ENCODE peak calls at places on chromosome 13, in seven cellular contexts. One of them, this sample, is unnamed.

GRCh38 chr13:90696656-90697055 is 650.8 kb upstream of the MIR17HG start:
- DNase-seq in activated CD4-positive, CD25-positive, alpha-beta regulatory T cell: no peak
- DNase-seq in colonic mucosa: no peak
- DNase-seq in stimulated activated CD4-positive, alpha-beta T cell treated with anti-CD3 and anti-CD28 coated beads, Interleukin-15, amount 100 ng/mL, for 48 hours: no peak
- DNase-seq in substantia nigra: no peak
- DNase-seq in activated CD8-positive, alpha-beta T cell treated with anti-CD3 and anti-CD28 coated beads, Interleukin-2, amount 10 ng/mL, durations not matched to agents 7 days and 5 days: no peak
- DNase-seq in ovary: no peak
- DNase-seq in this sample: no peak

GRCh38 chr13:89749888-89750287 is 1597.6 kb upstream of the MIR17HG start:
- DNase-seq in activated CD4-positive, CD25-positive, alpha-beta regulatory T cell: no peak
- DNase-seq in colonic mucosa: no peak
- DNase-seq in stimulated activated CD4-positive, alpha-beta T cell treated with anti-CD3 and anti-CD28 coated beads, Interleukin-15, amount 100 ng/mL, for 48 hours: no peak
- DNase-seq in substantia nigra: no peak
- DNase-seq in activated CD8-positive, alpha-beta T cell treated with anti-CD3 and anti-CD28 coated beads, Interleukin-2, amount 10 ng/mL, durations not matched to agents 7 days and 5 days: no peak
- DNase-seq in ovary: no peak
- DNase-seq in this sample: no peak

GRCh38 chr13:43134896-43135295 is 111.5 kb downstream of the DNAJC15 start:
- DNase-seq in activated CD4-positive, CD25-positive, alpha-beta regulatory T cell: no peak
- DNase-seq in colonic mucosa: no peak
- DNase-seq in stimulated activated CD4-positive, alpha-beta T cell treated with anti-CD3 and anti-CD28 coated beads, Interleukin-15, amount 100 ng/mL, for 48 hours: no peak
- DNase-seq in substantia nigra: no peak
- DNase-seq in activated CD8-positive, alpha-beta T cell treated with anti-CD3 and anti-CD28 coated beads, Interleukin-2, amount 10 ng/mL, durations not matched to agents 7 days and 5 days: no peak
- DNase-seq in ovary: no peak
- DNase-seq in this sample: no peak

GRCh38 chr13:91242652-91243051 is 104.8 kb upstream of the MIR17HG start:
- DNase-seq in activated CD4-positive, CD25-positive, alpha-beta regulatory T cell: no peak
- DNase-seq in colonic mucosa: no peak
- DNase-seq in stimulated activated CD4-positive, alpha-beta T cell treated with anti-CD3 and anti-CD28 coated beads, Interleukin-15, amount 100 ng/mL, for 48 hours: no peak
- DNase-seq in substantia nigra: no peak
- DNase-seq in activated CD8-positive, alpha-beta T cell treated with anti-CD3 and anti-CD28 coated beads, Interleukin-2, amount 10 ng/mL, durations not matched to agents 7 days and 5 days: no peak
- DNase-seq in ovary: no peak
- DNase-seq in this sample: no peak

GRCh38 chr13:111568290-111568689 is 247.8 kb downstream of the TEX29 start:
- DNase-seq in activated CD4-positive, CD25-positive, alpha-beta regulatory T cell: no peak
- DNase-seq in colonic mucosa: no peak
- DNase-seq in stimulated activated CD4-positive, alpha-beta T cell treated with anti-CD3 and anti-CD28 coated beads, Interleukin-15, amount 100 ng/mL, for 48 hours: no peak
- DNase-seq in substantia nigra: no peak
- DNase-seq in activated CD8-positive, alpha-beta T cell treated with anti-CD3 and anti-CD28 coated beads, Interleukin-2, amount 10 ng/mL, durations not matched to agents 7 days and 5 days: no peak
- DNase-seq in ovary: no peak
- DNase-seq in this sample: no peak

GRCh38 chr13:74206061-74206561 is 71.9 kb upstream of the KLF12 start:
- DNase-seq in activated CD4-positive, CD25-positive, alpha-beta regulatory T cell: no peak
- DNase-seq in colonic mucosa: no peak
- DNase-seq in stimulated activated CD4-positive, alpha-beta T cell treated with anti-CD3 and anti-CD28 coated beads, Interleukin-15, amount 100 ng/mL, for 48 hours: no peak
- DNase-seq in substantia nigra: no peak
- DNase-seq in activated CD8-positive, alpha-beta T cell treated with anti-CD3 and anti-CD28 coated beads, Interleukin-2, amount 10 ng/mL, durations not matched to agents 7 days and 5 days: no peak
- DNase-seq in ovary: no peak
- DNase-seq in this sample: no peak

GRCh38 chr13:86725105-86725504 is 925.9 kb upstream of the SLITRK6 start:
- DNase-seq in activated CD4-positive, CD25-positive, alpha-beta regulatory T cell: no peak
- DNase-seq in colonic mucosa: no peak
- DNase-seq in stimulated activated CD4-positive, alpha-beta T cell treated with anti-CD3 and anti-CD28 coated beads, Interleukin-15, amount 100 ng/mL, for 48 hours: no peak
- DNase-seq in substantia nigra: no peak
- DNase-seq in activated CD8-positive, alpha-beta T cell treated with anti-CD3 and anti-CD28 coated beads, Interleukin-2, amount 10 ng/mL, durations not matched to agents 7 days and 5 days: no peak
- DNase-seq in ovary: no peak
- DNase-seq in this sample: no peak

GRCh38 chr13:51803018-51803417 is 945 bp downstream of the DHRS12 start:
- DNase-seq in activated CD4-positive, CD25-positive, alpha-beta regulatory T cell: no peak
- DNase-seq in colonic mucosa: peak; percentile 36
- DNase-seq in stimulated activated CD4-positive, alpha-beta T cell treated with anti-CD3 and anti-CD28 coated beads, Interleukin-15, amount 100 ng/mL, for 48 hours: no peak
- DNase-seq in substantia nigra: no peak
- DNase-seq in activated CD8-positive, alpha-beta T cell treated with anti-CD3 and anti-CD28 coated beads, Interleukin-2, amount 10 ng/mL, durations not matched to agents 7 days and 5 days: no peak
- DNase-seq in ovary: peak; percentile 57
- DNase-seq in this sample: no peak

GRCh38 chr13:104837756-104838155 is 1697.7 kb downstream of the EFNB2 start:
- DNase-seq in activated CD4-positive, CD25-positive, alpha-beta regulatory T cell: no peak
- DNase-seq in colonic mucosa: no peak
- DNase-seq in stimulated activated CD4-positive, alpha-beta T cell treated with anti-CD3 and anti-CD28 coated beads, Interleukin-15, amount 100 ng/mL, for 48 hours: no peak
- DNase-seq in substantia nigra: no peak
- DNase-seq in activated CD8-positive, alpha-beta T cell treated with anti-CD3 and anti-CD28 coated beads, Interleukin-2, amount 10 ng/mL, durations not matched to agents 7 days and 5 days: no peak
- DNase-seq in ovary: no peak
- DNase-seq in this sample: no peak

GRCh38 chr13:42654760-42655159 is 80.8 kb downstream of the TNFSF11 start:
- DNase-seq in activated CD4-positive, CD25-positive, alpha-beta regulatory T cell: no peak
- DNase-seq in colonic mucosa: no peak
- DNase-seq in stimulated activated CD4-positive, alpha-beta T cell treated with anti-CD3 and anti-CD28 coated beads, Interleukin-15, amount 100 ng/mL, for 48 hours: no peak
- DNase-seq in substantia nigra: no peak
- DNase-seq in activated CD8-positive, alpha-beta T cell treated with anti-CD3 and anti-CD28 coated beads, Interleukin-2, amount 10 ng/mL, durations not matched to agents 7 days and 5 days: no peak
- DNase-seq in ovary: no peak
- DNase-seq in this sample: no peak

GRCh38 chr13:40345149-40345514 is 321.3 kb downstream of the FOXO1 start:
- DNase-seq in activated CD4-positive, CD25-positive, alpha-beta regulatory T cell: no peak
- DNase-seq in colonic mucosa: no peak
- DNase-seq in stimulated activated CD4-positive, alpha-beta T cell treated with anti-CD3 and anti-CD28 coated beads, Interleukin-15, amount 100 ng/mL, for 48 hours: no peak
- DNase-seq in substantia nigra: no peak
- DNase-seq in activated CD8-positive, alpha-beta T cell treated with anti-CD3 and anti-CD28 coated beads, Interleukin-2, amount 10 ng/mL, durations not matched to agents 7 days and 5 days: no peak
- DNase-seq in ovary: no peak
- DNase-seq in this sample: no peak

GRCh38 chr13:43113603-43114002 is 90.2 kb downstream of the DNAJC15 start:
- DNase-seq in activated CD4-positive, CD25-positive, alpha-beta regulatory T cell: no peak
- DNase-seq in colonic mucosa: no peak
- DNase-seq in stimulated activated CD4-positive, alpha-beta T cell treated with anti-CD3 and anti-CD28 coated beads, Interleukin-15, amount 100 ng/mL, for 48 hours: no peak
- DNase-seq in substantia nigra: no peak
- DNase-seq in activated CD8-positive, alpha-beta T cell treated with anti-CD3 and anti-CD28 coated beads, Interleukin-2, amount 10 ng/mL, durations not matched to agents 7 days and 5 days: no peak
- DNase-seq in ovary: no peak
- DNase-seq in this sample: no peak

GRCh38 chr13:44758595-44759221 is 182.6 kb upstream of the TSC22D1 start:
- DNase-seq in activated CD4-positive, CD25-positive, alpha-beta regulatory T cell: no peak
- DNase-seq in colonic mucosa: peak; percentile 59
- DNase-seq in stimulated activated CD4-positive, alpha-beta T cell treated with anti-CD3 and anti-CD28 coated beads, Interleukin-15, amount 100 ng/mL, for 48 hours: peak; percentile 23
- DNase-seq in substantia nigra: no peak
- DNase-seq in activated CD8-positive, alpha-beta T cell treated with anti-CD3 and anti-CD28 coated beads, Interleukin-2, amount 10 ng/mL, durations not matched to agents 7 days and 5 days: no peak
- DNase-seq in ovary: no peak
- DNase-seq in this sample: peak; percentile 24

GRCh38 chr13:85261757-85262346 is 537.4 kb downstream of the SLITRK6 start:
- DNase-seq in activated CD4-positive, CD25-positive, alpha-beta regulatory T cell: no peak
- DNase-seq in colonic mucosa: no peak
- DNase-seq in stimulated activated CD4-positive, alpha-beta T cell treated with anti-CD3 and anti-CD28 coated beads, Interleukin-15, amount 100 ng/mL, for 48 hours: no peak
- DNase-seq in substantia nigra: no peak
- DNase-seq in activated CD8-positive, alpha-beta T cell treated with anti-CD3 and anti-CD28 coated beads, Interleukin-2, amount 10 ng/mL, durations not matched to agents 7 days and 5 days: no peak
- DNase-seq in ovary: no peak
- DNase-seq in this sample: no peak

GRCh38 chr13:93450226-93450625 is 223.6 kb downstream of the GPC6 start:
- DNase-seq in activated CD4-positive, CD25-positive, alpha-beta regulatory T cell: no peak
- DNase-seq in colonic mucosa: no peak
- DNase-seq in stimulated activated CD4-positive, alpha-beta T cell treated with anti-CD3 and anti-CD28 coated beads, Interleukin-15, amount 100 ng/mL, for 48 hours: no peak
- DNase-seq in substantia nigra: no peak
- DNase-seq in activated CD8-positive, alpha-beta T cell treated with anti-CD3 and anti-CD28 coated beads, Interleukin-2, amount 10 ng/mL, durations not matched to agents 7 days and 5 days: no peak
- DNase-seq in ovary: no peak
- DNase-seq in this sample: no peak

GRCh38 chr13:111654531-111654930 is 334.1 kb downstream of the TEX29 start:
- DNase-seq in activated CD4-positive, CD25-positive, alpha-beta regulatory T cell: no peak
- DNase-seq in colonic mucosa: no peak
- DNase-seq in stimulated activated CD4-positive, alpha-beta T cell treated with anti-CD3 and anti-CD28 coated beads, Interleukin-15, amount 100 ng/mL, for 48 hours: no peak
- DNase-seq in substantia nigra: no peak
- DNase-seq in activated CD8-positive, alpha-beta T cell treated with anti-CD3 and anti-CD28 coated beads, Interleukin-2, amount 10 ng/mL, durations not matched to agents 7 days and 5 days: no peak
- DNase-seq in ovary: no peak
- DNase-seq in this sample: no peak

GRCh38 chr13:80962855-80963254 is 621.9 kb upstream of the SPRY2 start:
- DNase-seq in activated CD4-positive, CD25-positive, alpha-beta regulatory T cell: no peak
- DNase-seq in colonic mucosa: no peak
- DNase-seq in stimulated activated CD4-positive, alpha-beta T cell treated with anti-CD3 and anti-CD28 coated beads, Interleukin-15, amount 100 ng/mL, for 48 hours: no peak
- DNase-seq in substantia nigra: no peak
- DNase-seq in activated CD8-positive, alpha-beta T cell treated with anti-CD3 and anti-CD28 coated beads, Interleukin-2, amount 10 ng/mL, durations not matched to agents 7 days and 5 days: no peak
- DNase-seq in ovary: no peak
- DNase-seq in this sample: no peak

GRCh38 chr13:98485561-98485960 is 91.3 kb downstream of the STK24 start:
- DNase-seq in activated CD4-positive, CD25-positive, alpha-beta regulatory T cell: no peak
- DNase-seq in colonic mucosa: no peak
- DNase-seq in stimulated activated CD4-positive, alpha-beta T cell treated with anti-CD3 and anti-CD28 coated beads, Interleukin-15, amount 100 ng/mL, for 48 hours: no peak
- DNase-seq in substantia nigra: no peak
- DNase-seq in activated CD8-positive, alpha-beta T cell treated with anti-CD3 and anti-CD28 coated beads, Interleukin-2, amount 10 ng/mL, durations not matched to agents 7 days and 5 days: no peak
- DNase-seq in ovary: no peak
- DNase-seq in this sample: no peak

GRCh38 chr13:40874138-40874776 is 84.8 kb downstream of the SLC25A15 start:
- DNase-seq in activated CD4-positive, CD25-positive, alpha-beta regulatory T cell: no peak
- DNase-seq in colonic mucosa: no peak
- DNase-seq in stimulated activated CD4-positive, alpha-beta T cell treated with anti-CD3 and anti-CD28 coated beads, Interleukin-15, amount 100 ng/mL, for 48 hours: no peak
- DNase-seq in substantia nigra: no peak
- DNase-seq in activated CD8-positive, alpha-beta T cell treated with anti-CD3 and anti-CD28 coated beads, Interleukin-2, amount 10 ng/mL, durations not matched to agents 7 days and 5 days: no peak
- DNase-seq in ovary: no peak
- DNase-seq in this sample: no peak

GRCh38 chr13:50133277-50133953 is 118.2 kb downstream of the KCNRG start:
- DNase-seq in activated CD4-positive, CD25-positive, alpha-beta regulatory T cell: no peak
- DNase-seq in colonic mucosa: no peak
- DNase-seq in stimulated activated CD4-positive, alpha-beta T cell treated with anti-CD3 and anti-CD28 coated beads, Interleukin-15, amount 100 ng/mL, for 48 hours: no peak
- DNase-seq in substantia nigra: no peak
- DNase-seq in activated CD8-positive, alpha-beta T cell treated with anti-CD3 and anti-CD28 coated beads, Interleukin-2, amount 10 ng/mL, durations not matched to agents 7 days and 5 days: no peak
- DNase-seq in ovary: no peak
- DNase-seq in this sample: no peak

GRCh38 chr13:110127986-110128511 is 178.9 kb downstream of the COL4A1 start:
- DNase-seq in activated CD4-positive, CD25-positive, alpha-beta regulatory T cell: no peak
- DNase-seq in colonic mucosa: no peak
- DNase-seq in stimulated activated CD4-positive, alpha-beta T cell treated with anti-CD3 and anti-CD28 coated beads, Interleukin-15, amount 100 ng/mL, for 48 hours: no peak
- DNase-seq in substantia nigra: no peak
- DNase-seq in activated CD8-positive, alpha-beta T cell treated with anti-CD3 and anti-CD28 coated beads, Interleukin-2, amount 10 ng/mL, durations not matched to agents 7 days and 5 days: no peak
- DNase-seq in ovary: no peak
- DNase-seq in this sample: no peak

GRCh38 chr13:41064493-41064892 is 3.2 kb downstream of the WBP4 start:
- DNase-seq in activated CD4-positive, CD25-positive, alpha-beta regulatory T cell: no peak
- DNase-seq in colonic mucosa: no peak
- DNase-seq in stimulated activated CD4-positive, alpha-beta T cell treated with anti-CD3 and anti-CD28 coated beads, Interleukin-15, amount 100 ng/mL, for 48 hours: no peak
- DNase-seq in substantia nigra: no peak
- DNase-seq in activated CD8-positive, alpha-beta T cell treated with anti-CD3 and anti-CD28 coated beads, Interleukin-2, amount 10 ng/mL, durations not matched to agents 7 days and 5 days: no peak
- DNase-seq in ovary: no peak
- DNase-seq in this sample: no peak

GRCh38 chr13:79307866-79308298 is 98.2 kb downstream of the RBM26 start:
- DNase-seq in activated CD4-positive, CD25-positive, alpha-beta regulatory T cell: no peak
- DNase-seq in colonic mucosa: no peak
- DNase-seq in stimulated activated CD4-positive, alpha-beta T cell treated with anti-CD3 and anti-CD28 coated beads, Interleukin-15, amount 100 ng/mL, for 48 hours: no peak
- DNase-seq in substantia nigra: no peak
- DNase-seq in activated CD8-positive, alpha-beta T cell treated with anti-CD3 and anti-CD28 coated beads, Interleukin-2, amount 10 ng/mL, durations not matched to agents 7 days and 5 days: no peak
- DNase-seq in ovary: peak; percentile 42
- DNase-seq in this sample: no peak

GRCh38 chr13:93227906-93228801 is 1.5 kb downstream of the GPC6 start:
- DNase-seq in activated CD4-positive, CD25-positive, alpha-beta regulatory T cell: no peak
- DNase-seq in colonic mucosa: peak; percentile 34
- DNase-seq in stimulated activated CD4-positive, alpha-beta T cell treated with anti-CD3 and anti-CD28 coated beads, Interleukin-15, amount 100 ng/mL, for 48 hours: no peak
- DNase-seq in substantia nigra: peak; percentile 38
- DNase-seq in activated CD8-positive, alpha-beta T cell treated with anti-CD3 and anti-CD28 coated beads, Interleukin-2, amount 10 ng/mL, durations not matched to agents 7 days and 5 days: no peak
- DNase-seq in ovary: peak; percentile 59
- DNase-seq in this sample: no peak

GRCh38 chr13:111502957-111503356 is 182.5 kb downstream of the TEX29 start:
- DNase-seq in activated CD4-positive, CD25-positive, alpha-beta regulatory T cell: no peak
- DNase-seq in colonic mucosa: no peak
- DNase-seq in stimulated activated CD4-positive, alpha-beta T cell treated with anti-CD3 and anti-CD28 coated beads, Interleukin-15, amount 100 ng/mL, for 48 hours: no peak
- DNase-seq in substantia nigra: no peak
- DNase-seq in activated CD8-positive, alpha-beta T cell treated with anti-CD3 and anti-CD28 coated beads, Interleukin-2, amount 10 ng/mL, durations not matched to agents 7 days and 5 days: no peak
- DNase-seq in ovary: no peak
- DNase-seq in this sample: no peak

GRCh38 chr13:68190826-68191225 is 960.7 kb upstream of the PCDH9 start:
- DNase-seq in activated CD4-positive, CD25-positive, alpha-beta regulatory T cell: no peak
- DNase-seq in colonic mucosa: no peak
- DNase-seq in stimulated activated CD4-positive, alpha-beta T cell treated with anti-CD3 and anti-CD28 coated beads, Interleukin-15, amount 100 ng/mL, for 48 hours: no peak
- DNase-seq in substantia nigra: no peak
- DNase-seq in activated CD8-positive, alpha-beta T cell treated with anti-CD3 and anti-CD28 coated beads, Interleukin-2, amount 10 ng/mL, durations not matched to agents 7 days and 5 days: no peak
- DNase-seq in ovary: no peak
- DNase-seq in this sample: no peak

GRCh38 chr13:42681394-42681793 is 100.0 kb upstream of the FAM216B start:
- DNase-seq in activated CD4-positive, CD25-positive, alpha-beta regulatory T cell: no peak
- DNase-seq in colonic mucosa: no peak
- DNase-seq in stimulated activated CD4-positive, alpha-beta T cell treated with anti-CD3 and anti-CD28 coated beads, Interleukin-15, amount 100 ng/mL, for 48 hours: no peak
- DNase-seq in substantia nigra: no peak
- DNase-seq in activated CD8-positive, alpha-beta T cell treated with anti-CD3 and anti-CD28 coated beads, Interleukin-2, amount 10 ng/mL, durations not matched to agents 7 days and 5 days: no peak
- DNase-seq in ovary: no peak
- DNase-seq in this sample: no peak

GRCh38 chr13:51397262-51397933 is 55.4 kb downstream of the INTS6 start:
- DNase-seq in activated CD4-positive, CD25-positive, alpha-beta regulatory T cell: no peak
- DNase-seq in colonic mucosa: no peak
- DNase-seq in stimulated activated CD4-positive, alpha-beta T cell treated with anti-CD3 and anti-CD28 coated beads, Interleukin-15, amount 100 ng/mL, for 48 hours: no peak
- DNase-seq in substantia nigra: no peak
- DNase-seq in activated CD8-positive, alpha-beta T cell treated with anti-CD3 and anti-CD28 coated beads, Interleukin-2, amount 10 ng/mL, durations not matched to agents 7 days and 5 days: no peak
- DNase-seq in ovary: no peak
- DNase-seq in this sample: no peak

GRCh38 chr13:93248627-93249047 is 22.0 kb downstream of the GPC6 start:
- DNase-seq in activated CD4-positive, CD25-positive, alpha-beta regulatory T cell: no peak
- DNase-seq in colonic mucosa: no peak
- DNase-seq in stimulated activated CD4-positive, alpha-beta T cell treated with anti-CD3 and anti-CD28 coated beads, Interleukin-15, amount 100 ng/mL, for 48 hours: no peak
- DNase-seq in substantia nigra: no peak
- DNase-seq in activated CD8-positive, alpha-beta T cell treated with anti-CD3 and anti-CD28 coated beads, Interleukin-2, amount 10 ng/mL, durations not matched to agents 7 days and 5 days: no peak
- DNase-seq in ovary: no peak
- DNase-seq in this sample: no peak

GRCh38 chr13:30159446-30159839 is 147.9 kb downstream of the KATNAL1 start:
- DNase-seq in activated CD4-positive, CD25-positive, alpha-beta regulatory T cell: no peak
- DNase-seq in colonic mucosa: no peak
- DNase-seq in stimulated activated CD4-positive, alpha-beta T cell treated with anti-CD3 and anti-CD28 coated beads, Interleukin-15, amount 100 ng/mL, for 48 hours: peak; percentile 49
- DNase-seq in substantia nigra: no peak
- DNase-seq in activated CD8-positive, alpha-beta T cell treated with anti-CD3 and anti-CD28 coated beads, Interleukin-2, amount 10 ng/mL, durations not matched to agents 7 days and 5 days: peak; percentile 46
- DNase-seq in ovary: no peak
- DNase-seq in this sample: peak; percentile 62

This sample was measured in stimulated activated CD8-positive, alpha-beta memory T cell treated with anti-CD3 and anti-CD28 coated beads, Interleukin-7, amount 100 ng/mL, for 48 hours.